ENCODE peak calls at places on chromosome 13, in ten cellular contexts. I, Z, C, X, T, N, B, H, M and G are unnamed samples.
A peak's percentile ranks its signal among the peaks of the same experiment; 100 is the strongest.

GRCh38 chr13:24456396-24456795 is 56.2 kb downstream of the PARP4 start:
- DNase-seq in B (no peak), X (no peak), C (no peak), Z (no peak), M (no peak), H (no peak), T (no peak), N (no peak), I (no peak), G (no peak)

GRCh38 chr13:95641961-95642621 is 2.4 kb downstream of the DZIP1 start:
- DNase-seq in N (peak; percentile 51), B (peak; percentile 41), I (peak; percentile 69), M (peak; percentile 16), Z (no peak), H (peak; percentile 60), T (no peak), C (peak; percentile 32), X (no peak), G (no peak)

GRCh38 chr13:93477238-93477637 is 250.6 kb downstream of the GPC6 start:
- DNase-seq in H (peak; percentile 40), X (no peak), I (no peak), B (no peak), Z (no peak), T (no peak), C (no peak), M (no peak), N (no peak), G (no peak)

GRCh38 chr13:106573855-106574254 is 5.9 kb upstream of the ARGLU1 start:
- DNase-seq in X (no peak), B (peak; percentile 52), M (no peak), C (no peak), Z (peak; percentile 32), H (peak; percentile 75), I (peak; percentile 65), N (no peak), T (no peak), G (no peak)

GRCh38 chr13:107767119-107767518 is 448.2 kb downstream of the LIG4 start:
- DNase-seq in X (peak; percentile 4), I (no peak), N (no peak), Z (no peak), T (no peak), C (no peak), M (no peak), H (no peak), B (no peak), G (no peak)

GRCh38 chr13:73989244-73989843 is 144.9 kb downstream of the KLF12 start:
- DNase-seq in T (no peak), N (no peak), M (no peak), B (no peak), C (no peak), X (no peak), Z (no peak), I (no peak), H (no peak), G (no peak)

GRCh38 chr13:35874704-35875103 is 256.5 kb downstream of the DCLK1 start:
- DNase-seq in M (no peak), X (no peak), T (no peak), N (no peak), C (no peak), I (no peak), H (no peak), B (no peak), Z (peak; percentile 60), G (no peak)

GRCh38 chr13:26185720-26186119 is 36.4 kb downstream of the RNF6 start:
- DNase-seq in N (no peak), H (no peak), M (no peak), T (no peak), B (no peak), C (no peak), X (no peak), I (no peak), Z (no peak), G (no peak)

GRCh38 chr13:24041822-24042221 is 118.7 kb upstream of the SPATA13 start:
- DNase-seq in N (no peak), T (no peak), B (no peak), M (no peak), C (no peak), X (no peak), H (no peak), Z (no peak), I (no peak), G (no peak)

GRCh38 chr13:44934724-44935123 is 54.5 kb downstream of the NUFIP1 start:
- DNase-seq in T (no peak), I (peak; percentile 64), M (peak; percentile 36), X (peak; percentile 31), H (peak; percentile 77), B (no peak), N (no peak), C (no peak), Z (no peak), G (no peak)

GRCh38 chr13:98397221-98397620 is 179.7 kb downstream of the STK24 start:
- DNase-seq in C (no peak), X (no peak), T (no peak), M (no peak), H (no peak), Z (no peak), N (no peak), I (peak; percentile 46), B (no peak), G (no peak)

GRCh38 chr13:104473936-104474335 is 1407.7 kb upstream of the SLC10A2 start:
- DNase-seq in Z (no peak), I (no peak), H (no peak), N (no peak), B (no peak), T (no peak), C (no peak), M (no peak), X (no peak), G (no peak)
- H3K4me3 ChIP-seq in Z (no peak overlapping the region), I (no peak overlapping the region), H (no peak overlapping the region), N (no peak overlapping the region), B (no peak overlapping the region), T (no peak overlapping the region), C (no peak overlapping the region), M (no peak overlapping the region), X (no peak overlapping the region), G (no peak overlapping the region)

GRCh38 chr13:104571161-104571889 is 1505.1 kb upstream of the SLC10A2 start:
- DNase-seq in Z (peak; percentile 78), B (peak; percentile 86), I (peak; percentile 85), T (no peak), X (peak; percentile 91), M (peak; percentile 25), H (peak; percentile 54), N (peak; percentile 77), C (peak; percentile 81), G (no peak)
- H3K4me3 ChIP-seq in Z (no peak overlapping the region), B (no peak overlapping the region), I (no peak overlapping the region), T (no peak overlapping the region), X (peak overlapping the region; percentile 1), M (no peak overlapping the region), H (no peak overlapping the region), N (no peak overlapping the region), C (no peak overlapping the region), G (no peak overlapping the region)

GRCh38 chr13:71864981-71865857 is 1.8 kb downstream of the DACH1 start:
- DNase-seq in M (no peak), B (peak; percentile 22), N (peak; percentile 16), C (peak; percentile 51), T (no peak), I (no peak), H (no peak), X (no peak), Z (peak; percentile 16), G (peak; percentile 8)

GRCh38 chr13:71863249-71863648 is 3.8 kb downstream of the DACH1 start:
- DNase-seq in M (no peak), N (no peak), I (no peak), Z (no peak), X (no peak), B (no peak), T (no peak), H (no peak), C (no peak), G (no peak)

GRCh38 chr13:71866173-71867091 is 572 bp downstream of the DACH1 start:
- DNase-seq in H (no peak), I (peak; percentile 13), T (no peak), X (no peak), B (no peak), C (peak; percentile 72), Z (peak; percentile 8), M (no peak), N (peak; percentile 44), G (peak; percentile 10)

GRCh38 chr13:71865858-71866172 is 1.2 kb downstream of the DACH1 start:
- DNase-seq in C (no peak), N (no peak), M (no peak), I (peak; percentile 10), B (no peak), T (no peak), Z (peak; percentile 15), X (no peak), H (no peak), G (no peak)

DNA sequence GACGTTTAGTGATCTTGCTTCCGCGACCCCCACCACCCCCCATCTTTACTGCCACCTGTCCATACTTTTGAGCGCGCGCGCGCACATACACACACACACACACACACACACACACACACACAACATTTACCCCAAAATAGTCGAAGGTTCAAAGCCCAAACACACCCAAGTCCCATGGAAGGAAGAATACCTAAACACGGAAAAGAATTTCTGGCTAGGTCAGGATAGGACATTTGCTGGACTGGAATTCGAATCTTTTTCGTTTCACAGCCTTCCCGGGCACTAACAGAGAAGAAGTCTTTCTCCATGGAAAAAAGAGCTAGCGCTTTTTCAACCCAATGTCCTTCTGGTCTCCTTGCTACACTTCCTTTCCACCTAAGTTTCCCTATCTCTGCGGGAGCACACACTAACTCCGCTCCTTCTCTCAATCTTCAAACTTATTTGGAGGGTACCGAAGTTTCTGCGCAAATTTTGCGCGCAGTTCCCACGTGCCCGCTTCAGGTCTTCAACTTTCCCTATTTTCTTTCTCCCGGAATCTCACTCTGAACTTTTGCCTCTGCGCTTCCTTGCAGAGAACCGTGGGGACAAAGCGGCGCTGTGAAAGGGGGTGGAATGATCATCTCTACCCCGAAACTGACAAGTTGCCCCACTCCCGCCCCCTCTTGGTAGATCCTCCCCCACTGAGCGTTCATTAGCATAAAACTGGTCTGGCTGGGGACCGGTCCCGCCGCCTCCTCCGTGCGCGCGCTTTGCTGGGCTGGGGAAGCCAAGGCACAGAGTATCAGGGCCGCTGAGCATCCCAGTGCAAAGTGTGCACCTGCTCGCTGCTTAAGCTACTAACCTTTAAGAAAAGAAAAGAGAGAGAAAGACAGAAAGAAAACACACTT is 2.7 kb downstream of the DACH1 start:
- DNase-seq in T (no peak), C (peak; percentile 42), M (no peak), I (peak; percentile 3), X (no peak), Z (peak; percentile 63), H (no peak), B (peak; percentile 34), N (peak; percentile 47), G (no peak)
- H3K4me3 ChIP-seq in T (no peak overlapping the region), C (peak overlapping the region; percentile 92), M (no peak overlapping the region), I (peak overlapping the region; percentile 45), X (peak overlapping the region; percentile 53), Z (peak overlapping the region; percentile 53), H (peak overlapping the region; percentile 28), B (peak overlapping the region; percentile 54), N (peak overlapping the region; percentile 17), G (peak overlapping the region; percentile 39)

GRCh38 chr13:113138792-113139551 is 16.4 kb downstream of the F10 start:
- DNase-seq in N (no peak), Z (no peak), T (no peak), X (no peak), M (no peak), I (no peak), C (no peak), H (no peak), B (peak; percentile 13), G (no peak)
- H3K4me3 ChIP-seq in N (no peak overlapping the region), Z (no peak overlapping the region), T (no peak overlapping the region), X (no peak overlapping the region), M (no peak overlapping the region), I (no peak overlapping the region), C (no peak overlapping the region), H (no peak overlapping the region), B (no peak overlapping the region), G (no peak overlapping the region)